ENCODE peak calls at places on chromosomes 5 and 9, in eight cellular contexts. One of them, this sample, is unnamed.

GRCh38 chr9:5586391-5586802 is 42.5 kb upstream of the RIC1 start:
- DNase-seq in iPS-NIHi11: no peak
- DNase-seq in sigmoid colon: no peak
- DNase-seq in T follicular helper cell: no peak
- DNase-seq in RWPE1: no peak
- DNase-seq in fibroblast of lung: peak
- DNase-seq in left ventricle myocardium superior: no peak
- DNase-seq in T47D: no peak
- DNase-seq in this sample: peak

GRCh38 chr9:77543131-77543822 is 104.8 kb downstream of the GNA14 start:
- DNase-seq in iPS-NIHi11: peak
- DNase-seq in fibroblast of lung: no peak
- DNase-seq in RWPE1: no peak
- DNase-seq in sigmoid colon: no peak
- DNase-seq in T47D: no peak
- DNase-seq in left ventricle myocardium superior: no peak
- DNase-seq in T follicular helper cell: no peak
- DNase-seq in this sample: no peak

GRCh38 chr9:123169926-123170325 is 98.5 kb downstream of the STRBP start:
- DNase-seq in fibroblast of lung: no peak
- DNase-seq in T follicular helper cell: no peak
- DNase-seq in iPS-NIHi11: no peak
- DNase-seq in T47D: no peak
- DNase-seq in RWPE1: no peak
- DNase-seq in sigmoid colon: no peak
- DNase-seq in left ventricle myocardium superior: no peak
- DNase-seq in this sample: no peak

GRCh38 chr9:136426787-136427186 is 12.9 kb downstream of the INPP5E start:
- DNase-seq in fibroblast of lung: no peak
- DNase-seq in T47D: no peak
- DNase-seq in RWPE1: no peak
- DNase-seq in left ventricle myocardium superior: no peak
- DNase-seq in sigmoid colon: no peak
- DNase-seq in T follicular helper cell: no peak
- DNase-seq in iPS-NIHi11: no peak
- DNase-seq in this sample: no peak

GRCh38 chr9:28155067-28155466 is 581.8 kb upstream of the C9orf72 start:
- DNase-seq in iPS-NIHi11: peak
- DNase-seq in sigmoid colon: no peak
- DNase-seq in RWPE1: no peak
- DNase-seq in left ventricle myocardium superior: no peak
- DNase-seq in T follicular helper cell: no peak
- DNase-seq in fibroblast of lung: no peak
- DNase-seq in T47D: no peak
- DNase-seq in this sample: no peak

GRCh38 chr5:172280937-172281336 is 2.6 kb downstream of the UBTD2 start:
- DNase-seq in T47D: no peak
- DNase-seq in sigmoid colon: no peak
- DNase-seq in T follicular helper cell: no peak
- DNase-seq in left ventricle myocardium superior: no peak
- DNase-seq in fibroblast of lung: peak
- DNase-seq in RWPE1: no peak
- DNase-seq in iPS-NIHi11: no peak
- DNase-seq in this sample: no peak

GRCh38 chr5:141313711-141314110 is 6.9 kb downstream of the TAF7 start:
- DNase-seq in T47D: no peak
- DNase-seq in iPS-NIHi11: no peak
- DNase-seq in T follicular helper cell: no peak
- DNase-seq in RWPE1: no peak
- DNase-seq in fibroblast of lung: no peak
- DNase-seq in sigmoid colon: no peak
- DNase-seq in left ventricle myocardium superior: no peak
- DNase-seq in this sample: no peak

GRCh38 chr9:90767523-90768100 is 34.0 kb upstream of the SYK start:
- DNase-seq in iPS-NIHi11: no peak
- DNase-seq in left ventricle myocardium superior: no peak
- DNase-seq in RWPE1: no peak
- DNase-seq in fibroblast of lung: no peak
- DNase-seq in T47D: no peak
- DNase-seq in sigmoid colon: no peak
- DNase-seq in T follicular helper cell: no peak
- DNase-seq in this sample: no peak

GRCh38 chr5:41356746-41357145 is 143.4 kb upstream of the C6 start:
- DNase-seq in T47D: no peak
- DNase-seq in fibroblast of lung: no peak
- DNase-seq in RWPE1: no peak
- DNase-seq in left ventricle myocardium superior: no peak
- DNase-seq in T follicular helper cell: no peak
- DNase-seq in iPS-NIHi11: peak
- DNase-seq in sigmoid colon: no peak
- DNase-seq in this sample: no peak

GRCh38 chr5:81187885-81188284 is 45.2 kb upstream of the CKMT2 start:
- DNase-seq in left ventricle myocardium superior: peak
- DNase-seq in iPS-NIHi11: no peak
- DNase-seq in RWPE1: no peak
- DNase-seq in T follicular helper cell: no peak
- DNase-seq in T47D: no peak
- DNase-seq in fibroblast of lung: no peak
- DNase-seq in sigmoid colon: no peak
- DNase-seq in this sample: no peak

GRCh38 chr5:134146651-134147544 is 29.9 kb downstream of the SKP1 start:
- DNase-seq in RWPE1: no peak
- DNase-seq in sigmoid colon: no peak
- DNase-seq in T follicular helper cell: no peak
- DNase-seq in T47D: no peak
- DNase-seq in left ventricle myocardium superior: no peak
- DNase-seq in fibroblast of lung: peak
- DNase-seq in iPS-NIHi11: no peak
- DNase-seq in this sample: no peak

GRCh38 chr5:88692979-88693932 is 189.7 kb downstream of the MEF2C start:
- DNase-seq in T47D: no peak
- DNase-seq in RWPE1: no peak
- DNase-seq in T follicular helper cell: no peak
- DNase-seq in sigmoid colon: no peak
- DNase-seq in fibroblast of lung: no peak
- DNase-seq in iPS-NIHi11: no peak
- DNase-seq in left ventricle myocardium superior: no peak
- DNase-seq in this sample: no peak

GRCh38 chr9:98530806-98531386 is 177.8 kb downstream of the GABBR2 start:
- DNase-seq in left ventricle myocardium superior: no peak
- DNase-seq in fibroblast of lung: no peak
- DNase-seq in iPS-NIHi11: no peak
- DNase-seq in sigmoid colon: no peak
- DNase-seq in RWPE1: no peak
- DNase-seq in T47D: no peak
- DNase-seq in T follicular helper cell: no peak
- DNase-seq in this sample: no peak

GRCh38 chr5:32109236-32109635 is 64.9 kb downstream of the GOLPH3 start:
- DNase-seq in iPS-NIHi11: no peak
- DNase-seq in RWPE1: no peak
- DNase-seq in T47D: no peak
- DNase-seq in fibroblast of lung: peak
- DNase-seq in sigmoid colon: no peak
- DNase-seq in left ventricle myocardium superior: no peak
- DNase-seq in T follicular helper cell: no peak
- DNase-seq in this sample: peak

GRCh38 chr9:70403166-70403565 is 11.3 kb downstream of the KLF9 start:
- DNase-seq in sigmoid colon: peak
- DNase-seq in fibroblast of lung: no peak
- DNase-seq in T47D: no peak
- DNase-seq in iPS-NIHi11: no peak
- DNase-seq in RWPE1: no peak
- DNase-seq in left ventricle myocardium superior: no peak
- DNase-seq in T follicular helper cell: no peak
- DNase-seq in this sample: no peak

GRCh38 chr5:143011621-143012020 is 241.4 kb downstream of the ARHGAP26 start:
- DNase-seq in sigmoid colon: no peak
- DNase-seq in left ventricle myocardium superior: no peak
- DNase-seq in T47D: no peak
- DNase-seq in iPS-NIHi11: no peak
- DNase-seq in RWPE1: no peak
- DNase-seq in T follicular helper cell: no peak
- DNase-seq in fibroblast of lung: peak
- DNase-seq in this sample: peak

GRCh38 chr5:27328480-27328879 is 290.1 kb upstream of the CDH9 start:
- DNase-seq in iPS-NIHi11: no peak
- DNase-seq in left ventricle myocardium superior: no peak
- DNase-seq in T follicular helper cell: no peak
- DNase-seq in fibroblast of lung: peak
- DNase-seq in sigmoid colon: no peak
- DNase-seq in RWPE1: peak
- DNase-seq in T47D: no peak
- DNase-seq in this sample: peak

GRCh38 chr5:158600679-158601078 is 499.0 kb downstream of the EBF1 start:
- DNase-seq in iPS-NIHi11: no peak
- DNase-seq in RWPE1: no peak
- DNase-seq in T47D: no peak
- DNase-seq in left ventricle myocardium superior: no peak
- DNase-seq in sigmoid colon: no peak
- DNase-seq in T follicular helper cell: no peak
- DNase-seq in fibroblast of lung: no peak
- DNase-seq in this sample: no peak

GRCh38 chr5:143600396-143601075 is 197.1 kb upstream of the NR3C1 start:
- DNase-seq in T47D: no peak
- DNase-seq in T follicular helper cell: no peak
- DNase-seq in fibroblast of lung: peak
- DNase-seq in left ventricle myocardium superior: no peak
- DNase-seq in RWPE1: no peak
- DNase-seq in iPS-NIHi11: no peak
- DNase-seq in sigmoid colon: no peak
- DNase-seq in this sample: peak

GRCh38 chr9:112867275-112867991 is 23.2 kb downstream of the SLC46A2 start:
- DNase-seq in left ventricle myocardium superior: no peak
- DNase-seq in T47D: peak
- DNase-seq in sigmoid colon: no peak
- DNase-seq in iPS-NIHi11: peak
- DNase-seq in T follicular helper cell: no peak
- DNase-seq in fibroblast of lung: peak
- DNase-seq in RWPE1: peak
- DNase-seq in this sample: peak